ENCODE peak calls at places on chromosomes 13 and 19, in four cellular contexts. M, J, R and Z are unnamed samples.

GRCh38 chr13:111460548-111461444 is 140.4 kb downstream of the TEX29 start:
- DNase-seq in M (no peak), J (peak), R (peak), Z (peak)

GRCh38 chr19:46271488-46272197 is 25.2 kb upstream of the HIF3A start:
- DNase-seq in M (no peak), J (peak), R (no peak), Z (peak)

GRCh38 chr19:38670921-38671398 is 23.5 kb downstream of the ACTN4 start:
- DNase-seq in M (no peak), J (peak), R (no peak), Z (peak)

GRCh38 chr19:12733369-12733896 is 1.1 kb downstream of the TRIR start:
- DNase-seq in M (no peak), J (peak), R (no peak), Z (peak)

GRCh38 chr19:18596752-18597157 is 8.2 kb downstream of the REX1BD start:
- DNase-seq in M (no peak), J (no peak), R (no peak), Z (peak)

GRCh38 chr19:48656840-48657474 is 11.0 kb upstream of the CA11 start:
- DNase-seq in M (no peak), J (peak), R (no peak), Z (peak)

GRCh38 chr19:18152444-18152816 is 533 bp upstream of the PIK3R2 start:
- DNase-seq in M (peak), J (peak), R (peak), Z (peak)

GRCh38 chr19:33905473-33905936 is 108.8 kb downstream of the KCTD15 start:
- DNase-seq in M (no peak), J (no peak), R (no peak), Z (no peak)

GRCh38 chr13:80508031-80508430 is 167.1 kb upstream of the SPRY2 start:
- DNase-seq in M (no peak), J (peak), R (no peak), Z (no peak)

GRCh38 chr19:35911173-35911572 is 3.1 kb upstream of the TYROBP start:
- DNase-seq in M (no peak), J (no peak), R (no peak), Z (no peak)

GRCh38 chr13:33032037-33032625 is 15.9 kb downstream of the KL start:
- DNase-seq in M (no peak), J (peak), R (no peak), Z (peak)

GRCh38 chr19:14434157-14434501 is 1.0 kb downstream of the PKN1 start:
- DNase-seq in M (no peak), J (no peak), R (no peak), Z (no peak)

GRCh38 chr13:21034602-21035190 is 26.7 kb downstream of the LATS2 start:
- DNase-seq in M (no peak), J (peak), R (no peak), Z (peak)

GRCh38 chr19:33047422-33047821 is 17.3 kb downstream of the RHPN2 start:
- DNase-seq in M (no peak), J (no peak), R (no peak), Z (peak)

GRCh38 chr19:58554494-58555368 is at the start of gene CHMP2A:
- DNase-seq in M (peak), J (peak), R (peak), Z (peak)

GRCh38 chr13:94978516-94978915 is 266.2 kb upstream of the SOX21 start:
- DNase-seq in M (no peak), J (no peak), R (no peak), Z (no peak)

GRCh38 chr13:40502236-40502635 is 164.2 kb downstream of the FOXO1 start:
- DNase-seq in M (no peak), J (no peak), R (no peak), Z (no peak)

GRCh38 chr19:30811397-30812098 is 439.4 kb downstream of the ZNF536 start:
- DNase-seq in M (no peak), J (no peak), R (no peak), Z (no peak)

GRCh38 chr13:35599385-35599784 is 122.9 kb upstream of the MAB21L1 start:
- DNase-seq in M (no peak), J (no peak), R (no peak), Z (no peak)

GRCh38 chr13:42320375-42320787 is 48.4 kb downstream of the AKAP11 start:
- DNase-seq in M (no peak), J (no peak), R (no peak), Z (no peak)

GRCh38 chr13:96294930-96295657 is 205.2 kb downstream of the HS6ST3 start:
- DNase-seq in M (no peak), J (no peak), R (no peak), Z (no peak)

GRCh38 chr13:46008631-46009030 is 43.9 kb downstream of the ZC3H13 start:
- DNase-seq in M (no peak), J (no peak), R (no peak), Z (no peak)

GRCh38 chr19:1066251-1066747 is 668 bp upstream of the ARHGAP45 start:
- DNase-seq in M (no peak), J (no peak), R (no peak), Z (no peak)

GRCh38 chr19:39413269-39413902 is 917 bp downstream of the PLEKHG2 start:
- DNase-seq in M (no peak), J (peak), R (peak), Z (peak)

GRCh38 chr13:100526299-100527030 is 62.1 kb downstream of the GGACT start:
- DNase-seq in M (no peak), J (no peak), R (peak), Z (no peak)

GRCh38 chr19:45097776-45098520 is 5.0 kb downstream of the PPP1R37 start:
- DNase-seq in M (no peak), J (peak), R (peak), Z (peak)

GRCh38 chr13:49046534-49046933 is 70.8 kb downstream of the FNDC3A start:
- DNase-seq in M (no peak), J (peak), R (no peak), Z (peak)